ENCODE peak calls at places on chromosome X, in four cellular contexts. A is A673, X is K562, S is cardiac muscle cell. D is an unnamed sample.

GRCh38 chrX:38806054-38806389 is 4.8 kb downstream of the MID1IP1 start:
- DNase-seq in A (no peak), X (peak; percentile 48), S (peak; percentile 28), D (no peak)

GRCh38 chrX:13669246-13669689 is 16.3 kb downstream of the TCEANC start:
- DNase-seq in A (peak; percentile 12), X (peak; percentile 64), S (no peak), D (no peak)

GRCh38 chrX:155216179-155216939 is at the start of gene VBP1:
- DNase-seq in A (peak; percentile 95), X (peak; percentile 94), S (peak; percentile 92), D (peak; percentile 98)

GRCh38 chrX:111914398-111915092 is 38.6 kb downstream of the TRPC5OS start:
- DNase-seq in A (peak; percentile 1), X (no peak), S (no peak), D (no peak)

GRCh38 chrX:106401965-106402559 is 209.7 kb upstream of the RADX start:
- DNase-seq in A (no peak), X (no peak), S (peak; percentile 20), D (no peak)

GRCh38 chrX:109841869-109842579 is 109.0 kb upstream of the ACSL4 start:
- DNase-seq in A (no peak), X (peak; percentile 20), S (no peak), D (no peak)

GRCh38 chrX:22698151-22698550 is 301.6 kb upstream of the DDX53 start:
- DNase-seq in A (no peak), X (no peak), S (no peak), D (no peak)

GRCh38 chrX:30649859-30650258 is 3.4 kb upstream of the GK start:
- DNase-seq in A (no peak), X (no peak), S (no peak), D (no peak)

GRCh38 chrX:10089378-10089795 is 67.4 kb upstream of the CLCN4 start:
- DNase-seq in A (no peak), X (no peak), S (no peak), D (no peak)

GRCh38 chrX:101291204-101291603 is at the start of gene TAF7L:
- DNase-seq in A (no peak), X (no peak), S (no peak), D (no peak)

GRCh38 chrX:13059676-13060499 is 15.5 kb upstream of the FAM9C start:
- DNase-seq in A (no peak), X (peak; percentile 66), S (no peak), D (no peak)

GRCh38 chrX:75365243-75365975 is 91.5 kb downstream of the UPRT start:
- DNase-seq in A (no peak), X (no peak), S (no peak), D (no peak)

GRCh38 chrX:136196691-136197155 is 49.4 kb downstream of the FHL1 start:
- DNase-seq in A (no peak), X (no peak), S (no peak), D (no peak)

GRCh38 chrX:45859407-45859806 is 658.7 kb upstream of the DIPK2B start:
- DNase-seq in A (no peak), X (no peak), S (no peak), D (no peak)

GRCh38 chrX:27186671-27187070 is 276.5 kb downstream of the PPP4R3C start:
- DNase-seq in A (peak; percentile 61), X (peak; percentile 4), S (peak; percentile 28), D (peak; percentile 37)

GRCh38 chrX:31714797-31715196 is 643.0 kb upstream of the FTHL17 start:
- DNase-seq in A (no peak), X (no peak), S (no peak), D (no peak)

GRCh38 chrX:132704769-132705168 is 215.9 kb upstream of the MBNL3 start:
- DNase-seq in A (no peak), X (no peak), S (peak; percentile 83), D (no peak)

DNA sequence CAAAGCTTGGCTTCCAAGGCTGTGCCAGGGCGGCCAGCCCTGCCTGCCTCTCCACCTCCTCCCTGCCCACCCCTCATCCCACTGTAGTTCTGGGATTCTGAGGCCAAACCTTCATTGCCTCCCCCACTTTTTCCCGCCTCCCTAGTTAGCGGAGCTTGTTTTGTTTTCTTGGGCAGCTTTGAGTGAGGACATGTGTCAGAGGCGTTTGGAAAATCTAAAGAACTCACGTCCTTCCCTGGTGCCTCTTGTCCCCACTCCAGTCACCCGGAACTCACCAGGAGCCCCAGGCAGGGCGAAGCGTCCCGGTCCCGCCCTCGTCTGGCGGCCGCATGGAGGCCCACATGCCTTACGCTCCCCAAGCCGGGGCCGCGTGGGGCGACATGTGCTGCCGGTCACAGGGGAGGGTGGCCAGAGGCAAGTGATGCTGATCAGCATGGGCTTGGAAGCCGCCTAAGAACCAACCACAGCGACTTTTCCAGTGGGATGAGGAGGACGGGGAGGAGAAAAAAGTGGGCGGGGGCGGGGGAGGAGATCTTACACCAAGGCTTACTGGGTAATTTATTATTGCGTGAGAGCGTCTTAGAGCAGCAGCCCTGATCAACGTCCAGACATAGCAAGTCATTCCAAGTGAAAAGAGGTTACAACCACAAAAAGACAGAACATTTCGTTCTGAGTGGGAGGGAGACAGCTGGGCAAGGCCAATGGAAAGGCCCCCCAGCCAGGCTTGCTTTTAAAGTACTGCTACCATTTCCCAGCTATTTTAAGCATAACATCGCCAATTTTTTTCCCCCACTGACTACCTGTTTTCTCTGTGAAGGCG is 48.5 kb downstream of the PRPS1 start:
- DNase-seq in A (peak; percentile 69), X (peak; percentile 66), S (peak; percentile 48), D (peak; percentile 68)
- TF ChIP-seq CTCF in A (no peak), X (peak; percentile 23), S (no peak), D (no peak)

GRCh38 chrX:40172169-40172979 is 74.6 kb upstream of the BCOR start:
- DNase-seq in A (peak; percentile 64), X (peak; percentile 90), S (peak; percentile 62), D (peak; percentile 21)
- H3K4me3 ChIP-seq in A (peak overlapping the region; percentile 45), X (peak overlapping the region; percentile 48), S (peak overlapping the region; percentile 26), D (peak overlapping the region; percentile 42)

GRCh38 chrX:47814853-47815252 is 21.8 kb upstream of the ZNF81 start:
- DNase-seq in A (no peak), X (peak; percentile 35), S (peak; percentile 23), D (no peak)
- TF ChIP-seq CTCF in A (no peak), X (peak; percentile 56), S (no peak), D (peak; percentile 20)

DNA sequence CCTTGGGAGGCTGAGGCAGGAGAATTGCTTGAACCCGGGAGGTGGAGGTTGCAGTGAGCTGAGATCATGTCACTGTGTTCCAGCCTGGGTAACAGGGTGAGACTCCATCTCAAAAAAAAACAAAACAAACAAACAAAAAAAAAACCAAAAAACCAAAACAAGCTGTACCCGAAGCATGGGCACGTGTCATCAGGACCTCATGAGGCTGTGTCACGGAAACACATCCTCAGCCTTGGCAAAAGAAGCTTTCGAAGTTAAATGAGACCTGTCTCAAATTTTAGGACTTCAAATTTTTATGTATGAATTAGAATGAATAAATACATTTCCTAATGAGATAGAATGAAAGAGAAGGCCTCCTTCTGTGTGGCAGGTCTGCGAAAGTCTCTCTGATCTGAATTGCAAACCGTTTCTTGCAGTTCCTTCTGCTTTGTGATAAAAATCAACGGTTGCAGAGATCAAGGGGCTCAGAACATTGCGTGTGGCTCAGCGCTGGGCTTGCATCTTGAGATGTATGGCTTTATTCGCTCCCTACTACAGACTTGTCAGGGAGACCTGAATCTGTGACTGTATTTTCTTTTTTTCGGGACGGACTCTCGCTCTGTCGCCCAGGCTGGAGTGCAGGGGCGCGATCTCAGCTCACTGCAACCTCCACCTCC is 19.5 kb upstream of the CRLF2 start:
- DNase-seq in A (no peak), X (no peak), S (no peak), D (no peak)
- H3K4me3 ChIP-seq in A (no peak overlapping the region), X (no peak overlapping the region), S (no peak overlapping the region), D (no peak overlapping the region)

GRCh38 chrX:46904626-46905025 is 7.6 kb upstream of the JADE3 start:
- DNase-seq in A (peak; percentile 87), X (no peak), S (no peak), D (no peak)

GRCh38 chrX:46898207-46898606 is 14.0 kb upstream of the JADE3 start:
- DNase-seq in A (no peak), X (no peak), S (no peak), D (no peak)

GRCh38 chrX:46903458-46904242 is 8.6 kb upstream of the JADE3 start:
- DNase-seq in A (peak; percentile 92), X (peak; percentile 46), S (peak; percentile 76), D (peak; percentile 81)
- TF ChIP-seq CTCF in A (peak; percentile 74), X (peak; percentile 62), S (peak; percentile 61), D (peak; percentile 90)

GRCh38 chrX:40266490-40267333 is 169.0 kb upstream of the BCOR start:
- DNase-seq in A (peak; percentile 79), X (peak; percentile 76), S (peak; percentile 86), D (peak; percentile 81)
- H3K4me3 ChIP-seq in A (peak overlapping the region; percentile 48), X (peak overlapping the region; percentile 34), S (peak overlapping the region; percentile 28), D (peak overlapping the region; percentile 35)

DNA sequence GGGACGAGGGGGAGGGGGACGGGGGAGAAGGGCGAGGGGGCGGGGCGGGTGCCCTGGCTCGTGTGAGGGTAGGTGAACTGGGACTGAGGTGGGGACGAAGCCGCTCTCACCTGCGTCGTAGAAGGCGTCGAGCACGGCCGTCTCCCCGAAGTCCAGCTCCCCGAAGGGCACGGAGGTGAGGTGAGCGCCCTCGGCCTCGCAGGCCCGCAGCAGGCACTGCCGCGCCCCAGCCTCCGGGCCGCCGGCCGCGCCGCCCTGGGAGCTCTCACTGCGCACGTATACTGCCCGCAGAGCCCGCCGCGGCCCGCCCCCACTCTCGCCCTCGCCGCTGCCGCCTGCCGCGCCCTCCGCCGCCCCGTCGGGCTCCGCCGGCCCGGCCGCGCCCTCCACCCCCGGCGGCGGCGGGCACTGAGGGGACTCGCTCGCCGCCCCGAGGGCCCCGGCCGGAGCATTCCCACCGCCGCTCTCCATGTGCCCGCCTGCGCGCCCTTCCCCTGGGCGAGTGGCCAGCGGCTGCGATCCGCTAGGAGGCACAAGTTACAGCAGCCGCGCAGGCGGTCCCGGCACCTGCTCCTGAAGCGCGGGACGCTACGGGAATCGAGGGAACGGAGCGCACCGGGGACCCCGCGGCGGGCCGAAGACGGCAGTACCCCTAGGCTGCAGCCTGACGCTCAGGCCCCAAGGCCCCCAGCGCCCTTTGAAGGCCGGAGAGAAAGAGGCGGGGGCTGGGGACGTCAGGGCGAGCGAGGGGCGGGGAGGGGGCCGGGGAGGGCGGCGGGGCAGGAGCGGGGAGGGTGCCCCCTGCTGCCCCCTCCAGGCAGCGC is at the start of gene MAP3K15:
- DNase-seq in A (peak; percentile 45), X (peak; percentile 29), S (peak; percentile 58), D (peak; percentile 38)
- TF ChIP-seq CTCF in A (no peak), X (no peak), S (no peak), D (peak; percentile 20)

GRCh38 chrX:66677430-66677829 is 38.6 kb upstream of the EDA2R start:
- DNase-seq in A (no peak), X (no peak), S (no peak), D (no peak)
- H3K4me3 ChIP-seq in A (no peak overlapping the region), X (no peak overlapping the region), S (no peak overlapping the region), D (no peak overlapping the region)

D was measured in WERI-Rb-1.